ENCODE peak calls at places on chromosomes 3 and 15, in four cellular contexts. M, W, E and V are unnamed samples.

GRCh38 chr15:98123297-98123696 is 162.8 kb downstream of the ARRDC4 start:
- DNase-seq in E (no peak), M (no peak), W (no peak), V (no peak)

GRCh38 chr15:49953421-49953820 is 165.6 kb downstream of the ATP8B4 start:
- DNase-seq in W (no peak), E (no peak), M (no peak), V (no peak)

GRCh38 chr3:138389841-138390581 is 41.6 kb downstream of the MRAS start:
- DNase-seq in M (peak; percentile 68), E (no peak), W (no peak), V (no peak)

GRCh38 chr3:151322549-151322948 is 5.9 kb upstream of the GPR87 start:
- DNase-seq in M (no peak), W (no peak), E (no peak), V (no peak)

GRCh38 chr3:185067173-185067572 is 85.7 kb downstream of the C3orf70 start:
- DNase-seq in E (no peak), W (no peak), M (no peak), V (no peak)

GRCh38 chr3:130894130-130894872 is 417 bp downstream of the ATP2C1 start:
- DNase-seq in E (peak; percentile 7), M (peak; percentile 42), W (no peak), V (no peak)

GRCh38 chr3:141486416-141486734 is 452 bp upstream of the RASA2 start:
- DNase-seq in M (no peak), E (no peak), W (no peak), V (no peak)

GRCh38 chr15:67039349-67040075 is 25.9 kb upstream of the SMAD3 start:
- DNase-seq in M (no peak), W (no peak), E (no peak), V (no peak)

GRCh38 chr3:53181024-53181371 is 20.0 kb downstream of the PRKCD start:
- DNase-seq in E (no peak), M (no peak), W (no peak), V (no peak)

GRCh38 chr15:52257734-52258062 is 37.9 kb downstream of the MYO5C start:
- DNase-seq in M (no peak), E (no peak), W (no peak), V (no peak)

GRCh38 chr3:194640829-194641228 is 7.6 kb upstream of the TMEM44 start:
- DNase-seq in M (no peak), W (peak; percentile 79), E (no peak), V (peak; percentile 19)

GRCh38 chr3:45145681-45146614 is at the start of gene CDCP1:
- DNase-seq in W (no peak), E (no peak), M (peak; percentile 26), V (no peak)

GRCh38 chr15:48479751-48480150 is 148.5 kb downstream of the DUT start:
- DNase-seq in E (no peak), M (no peak), W (no peak), V (no peak)

GRCh38 chr3:188341501-188341900 is 187.5 kb downstream of the LPP start:
- DNase-seq in M (no peak), W (no peak), E (no peak), V (no peak)

GRCh38 chr3:188342991-188343732 is 189.2 kb downstream of the LPP start:
- DNase-seq in E (no peak), M (no peak), W (no peak), V (no peak)

GRCh38 chr3:188348445-188349244 is 194.7 kb downstream of the LPP start:
- DNase-seq in W (peak; percentile 88), M (peak; percentile 64), E (no peak), V (no peak)

GRCh38 chr3:188343894-188344293 is 189.9 kb downstream of the LPP start:
- DNase-seq in M (no peak), E (no peak), W (no peak), V (no peak)

DNA sequence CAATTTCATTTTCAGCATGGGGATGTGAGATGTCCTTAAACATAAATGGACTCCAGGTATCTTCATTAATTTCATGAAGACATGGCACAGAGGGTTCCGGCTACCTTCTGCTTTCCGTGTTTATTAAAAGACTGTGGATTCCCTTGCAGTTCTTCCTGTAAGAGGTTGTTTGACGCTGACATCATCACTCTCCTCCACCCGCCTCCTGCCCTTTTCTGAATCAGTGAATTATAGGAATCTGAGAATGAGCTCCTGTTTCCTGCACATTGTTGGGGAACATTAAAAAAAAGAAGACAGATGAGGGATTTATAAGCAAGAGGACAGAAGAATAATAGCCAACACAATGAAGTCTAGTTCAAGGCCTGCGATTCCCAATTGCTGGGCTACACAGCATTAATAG is 191.3 kb downstream of the LPP start:
- DNase-seq in M (no peak), W (peak; percentile 95), E (no peak), V (no peak)
- H3K4me1 ChIP-seq in M (no peaks in the 10 kb centered on the region), W (peaks cover 28% of the 10 kb centered on the region), E (peaks cover 3% of the 10 kb centered on the region), V (no peaks in the 10 kb centered on the region)

GRCh38 chr15:77497942-77498361 is 77.3 kb downstream of the HMG20A start:
- DNase-seq in E (no peak), M (peak; percentile 44), W (no peak), V (no peak)
- H3K27ac ChIP-seq in E (no peak overlapping the region), M (peak overlapping the region; percentile 84), W (no peak overlapping the region), V (no peak overlapping the region)

DNA sequence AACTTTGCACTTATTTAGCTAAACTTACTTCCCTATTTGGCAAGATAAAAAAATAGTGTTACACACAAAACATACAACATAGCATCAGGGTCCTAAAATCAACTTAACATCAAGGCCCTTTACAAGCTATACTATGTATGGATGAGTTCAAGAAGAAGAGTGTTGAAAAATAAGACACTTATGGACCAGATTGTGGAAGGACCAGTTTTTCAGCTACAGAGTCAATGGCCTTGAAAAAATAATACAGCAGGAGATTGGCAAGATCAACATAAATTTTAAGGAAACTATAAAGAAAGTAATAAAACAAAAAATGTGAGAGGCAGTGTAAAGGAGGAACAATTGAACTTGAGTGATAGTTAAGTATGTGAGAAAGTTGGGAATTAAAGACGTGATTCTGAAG is 66.3 kb upstream of the BBX start:
- DNase-seq in M (no peak), E (no peak), W (no peak), V (no peak)
- H3K27me3 ChIP-seq in M (no peaks in the 10 kb centered on the region), E (no peaks in the 10 kb centered on the region), W (no peaks in the 10 kb centered on the region), V (no peaks in the 10 kb centered on the region)

DNA sequence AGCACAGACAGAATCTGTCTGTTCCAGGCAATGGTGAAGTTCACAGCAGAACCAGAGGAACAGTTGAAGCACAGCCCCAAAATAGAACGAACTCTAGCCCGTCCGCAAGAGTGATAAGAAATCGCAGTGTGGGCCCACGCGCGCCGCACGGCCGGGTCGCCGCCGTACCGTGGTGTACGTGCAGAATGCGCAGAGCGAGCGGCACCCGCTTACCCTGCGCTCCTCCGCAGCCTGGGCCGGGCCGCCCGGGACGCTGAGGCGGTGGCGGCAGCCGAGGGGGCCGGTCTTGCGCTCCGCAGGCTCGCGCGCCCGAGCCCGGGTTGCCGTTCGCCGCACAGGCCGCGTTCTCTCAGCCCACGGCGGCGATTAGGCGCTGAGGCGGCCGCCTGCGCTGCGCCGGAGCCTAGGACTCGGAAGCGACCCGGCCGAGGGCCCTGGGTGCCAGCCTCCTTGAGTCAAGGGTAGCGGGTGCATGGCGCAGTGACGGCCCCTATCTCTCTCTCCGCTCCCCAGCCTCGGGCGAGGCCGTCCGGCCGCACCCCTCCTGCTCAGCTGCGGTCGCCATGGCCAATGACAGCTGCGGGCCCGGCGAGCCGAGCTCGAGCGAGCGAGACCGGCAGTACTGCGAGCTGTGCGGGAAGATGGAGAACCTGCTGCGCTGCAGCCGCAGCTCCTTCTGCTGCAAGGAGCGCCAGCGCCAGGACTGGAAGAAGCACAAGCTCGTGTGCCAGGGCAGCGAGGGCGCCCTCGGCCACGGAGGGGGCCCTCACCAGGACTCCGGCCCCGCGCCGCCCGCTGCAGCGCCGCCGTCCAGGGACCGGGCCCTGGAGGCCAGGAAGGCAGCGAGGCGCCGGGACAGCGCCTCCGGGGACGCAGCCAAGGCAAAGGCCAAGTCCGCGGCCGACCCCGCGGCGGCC is 20.5 kb downstream of the WDR73 start:
- DNase-seq in E (peak; percentile 55), M (peak; percentile 63), W (peak; percentile 85), V (peak; percentile 62)
- H3K4me1 ChIP-seq in E (peaks cover 40% of the 10 kb centered on the region), M (peaks cover 7% of the 10 kb centered on the region), W (peaks cover 26% of the 10 kb centered on the region), V (peaks cover 40% of the 10 kb centered on the region)

GRCh38 chr15:60745469-60745971 is 266.6 kb upstream of the ICE2 start:
- DNase-seq in E (no peak), M (peak; percentile 74), W (no peak), V (no peak)

GRCh38 chr15:60737217-60737616 is 258.3 kb upstream of the ICE2 start:
- DNase-seq in M (no peak), E (no peak), W (no peak), V (no peak)

GRCh38 chr15:60740231-60740630 is 261.3 kb upstream of the ICE2 start:
- DNase-seq in M (no peak), W (no peak), E (no peak), V (no peak)

GRCh38 chr15:60744826-60745225 is 265.9 kb upstream of the ICE2 start:
- DNase-seq in W (no peak), M (peak; percentile 31), E (no peak), V (no peak)

GRCh38 chr15:60740787-60741354 is 261.9 kb upstream of the ICE2 start:
- DNase-seq in W (no peak), E (no peak), M (no peak), V (peak; percentile 63)
- H3K27ac ChIP-seq in W (no peak overlapping the region), E (no peak overlapping the region), M (no peak overlapping the region), V (no peak overlapping the region)

DNA sequence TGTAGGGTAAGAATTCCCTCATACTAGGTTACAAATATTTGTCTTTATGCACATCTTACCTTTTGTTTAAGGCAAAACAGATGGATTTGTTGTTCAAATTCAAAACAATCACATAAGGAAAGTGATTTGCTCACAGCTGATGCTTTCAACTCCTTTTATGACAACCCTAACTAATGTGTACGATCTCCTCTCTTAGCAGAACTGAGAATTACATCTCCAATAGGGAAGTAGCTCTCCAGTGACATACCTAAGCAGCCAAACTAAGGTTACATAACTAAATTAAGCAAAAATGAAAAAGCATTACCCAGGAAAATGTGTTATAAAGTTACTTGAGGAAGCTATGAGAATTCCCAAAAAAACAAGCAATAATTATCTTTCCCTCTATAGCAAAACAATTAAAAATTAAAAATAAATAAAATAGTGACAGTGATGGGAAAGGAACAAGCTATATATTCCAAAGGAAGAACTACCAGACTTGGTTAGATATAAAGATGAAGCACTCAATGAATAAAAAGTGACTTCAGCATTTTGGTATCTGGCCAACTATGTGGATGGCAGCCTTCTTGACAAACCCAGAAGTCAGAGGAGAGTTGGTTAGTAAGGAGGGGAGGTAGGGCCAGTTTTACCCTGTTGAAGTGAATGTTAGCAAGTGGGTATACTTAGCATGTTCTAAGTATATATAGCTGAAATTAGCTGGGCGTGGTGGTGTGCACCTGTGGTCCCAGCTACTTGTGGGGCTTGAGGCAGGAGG is 32.4 kb downstream of the PEAK1 start:
- DNase-seq in W (no peak), M (no peak), E (no peak), V (no peak)
- H3K27me3 ChIP-seq in W (no peaks in the 10 kb centered on the region), M (no peaks in the 10 kb centered on the region), E (no peaks in the 10 kb centered on the region), V (no peaks in the 10 kb centered on the region)

DNA sequence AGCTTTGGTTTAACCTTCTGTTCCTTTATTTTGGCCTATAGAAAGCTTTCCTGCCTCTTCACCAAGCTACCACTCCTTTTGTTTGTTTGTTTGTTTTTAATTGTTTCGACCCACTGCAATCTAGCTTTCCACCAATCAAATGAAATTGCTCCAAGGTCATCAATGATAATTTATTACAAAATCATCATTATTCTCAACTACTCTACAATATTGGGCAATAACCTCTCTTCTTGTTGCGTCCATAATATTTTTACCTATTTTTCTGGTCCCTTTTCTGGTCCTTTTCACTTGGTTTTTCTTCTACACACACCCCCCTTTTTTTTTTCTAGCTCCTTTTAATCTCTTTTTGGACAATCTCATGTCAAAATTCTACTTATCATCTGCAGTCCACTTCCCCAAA is 10.9 kb upstream of the ANKRD28 start:
- DNase-seq in W (no peak), M (no peak), E (no peak), V (no peak)
- H3K4me1 ChIP-seq in W (peaks cover 15% of the 10 kb centered on the region), M (no peaks in the 10 kb centered on the region), E (no peaks in the 10 kb centered on the region), V (peaks cover 23% of the 10 kb centered on the region)